ENCODE peak calls at places on chromosomes 11 and 22, in ten cellular contexts. S, K, C, T, W, E, G, Z, X and Y are unnamed samples.

GRCh38 chr22:35627267-35628041 is 10.3 kb upstream of the MB start:
- DNase-seq in X (no peak), T (peak; percentile 70), K (peak; percentile 56), W (peak; percentile 77), Z (peak; percentile 82), E (peak; percentile 96), C (no peak), G (peak; percentile 46), S (peak; percentile 96), Y (peak; percentile 79)

GRCh38 chr11:101390539-101390938 is 193.3 kb downstream of the TRPC6 start:
- DNase-seq in Z (no peak), E (peak; percentile 10), C (no peak), G (no peak), W (no peak), S (peak; percentile 12), T (no peak), K (no peak), X (no peak), Y (no peak)

GRCh38 chr11:128421577-128421976 is 165.8 kb downstream of the ETS1 start:
- DNase-seq in K (no peak), C (no peak), S (peak; percentile 67), Z (no peak), G (no peak), X (no peak), T (no peak), W (no peak), E (peak; percentile 47), Y (no peak)

GRCh38 chr22:22655452-22656108 is 11.2 kb downstream of the GGTLC2 start:
- DNase-seq in S (no peak), G (no peak), W (no peak), C (no peak), X (no peak), T (no peak), K (no peak), E (peak; percentile 13), Z (no peak), Y (no peak)

GRCh38 chr11:12675951-12676711 is 1.9 kb downstream of the TEAD1 start:
- DNase-seq in K (no peak), T (no peak), E (peak; percentile 67), W (no peak), S (peak; percentile 62), Z (no peak), C (no peak), X (no peak), G (no peak), Y (no peak)

GRCh38 chr22:50274311-50274710 is 4.1 kb upstream of the MAPK11 start:
- DNase-seq in W (no peak), X (no peak), C (no peak), T (no peak), K (no peak), Z (peak; percentile 54), G (no peak), S (peak; percentile 73), E (peak; percentile 53), Y (peak; percentile 70)

GRCh38 chr11:93067881-93068390 is 98.5 kb downstream of the MTNR1B start:
- DNase-seq in W (no peak), S (no peak), K (no peak), X (no peak), E (no peak), T (no peak), G (no peak), C (no peak), Z (no peak), Y (no peak)

GRCh38 chr22:45673482-45674175 is 2.0 kb downstream of the ATXN10 start:
- DNase-seq in T (no peak), G (no peak), W (no peak), X (no peak), S (no peak), E (no peak), Z (no peak), K (no peak), C (no peak), Y (no peak)

GRCh38 chr11:64726211-64726641 is 3.2 kb upstream of the NRXN2 start:
- DNase-seq in W (no peak), X (peak; percentile 69), C (no peak), Z (no peak), E (no peak), S (no peak), T (no peak), K (no peak), G (no peak), Y (no peak)

GRCh38 chr11:123180166-123180565 is 14.9 kb downstream of the CLMP start:
- DNase-seq in K (no peak), G (no peak), W (no peak), E (no peak), Z (no peak), C (no peak), T (no peak), X (no peak), S (peak; percentile 55), Y (no peak)

GRCh38 chr11:36432093-36432469 is 78.0 kb downstream of the TRAF6 start:
- DNase-seq in X (no peak), G (no peak), Z (no peak), T (no peak), K (no peak), S (no peak), E (no peak), W (no peak), C (no peak), Y (no peak)
- TF ChIP-seq CTCF in X (no peak), G (no peak), Z (no peak), T (no peak), K (no peak), S (no peak), E (no peak), W (no peak), C (no peak), Y (no peak)

DNA sequence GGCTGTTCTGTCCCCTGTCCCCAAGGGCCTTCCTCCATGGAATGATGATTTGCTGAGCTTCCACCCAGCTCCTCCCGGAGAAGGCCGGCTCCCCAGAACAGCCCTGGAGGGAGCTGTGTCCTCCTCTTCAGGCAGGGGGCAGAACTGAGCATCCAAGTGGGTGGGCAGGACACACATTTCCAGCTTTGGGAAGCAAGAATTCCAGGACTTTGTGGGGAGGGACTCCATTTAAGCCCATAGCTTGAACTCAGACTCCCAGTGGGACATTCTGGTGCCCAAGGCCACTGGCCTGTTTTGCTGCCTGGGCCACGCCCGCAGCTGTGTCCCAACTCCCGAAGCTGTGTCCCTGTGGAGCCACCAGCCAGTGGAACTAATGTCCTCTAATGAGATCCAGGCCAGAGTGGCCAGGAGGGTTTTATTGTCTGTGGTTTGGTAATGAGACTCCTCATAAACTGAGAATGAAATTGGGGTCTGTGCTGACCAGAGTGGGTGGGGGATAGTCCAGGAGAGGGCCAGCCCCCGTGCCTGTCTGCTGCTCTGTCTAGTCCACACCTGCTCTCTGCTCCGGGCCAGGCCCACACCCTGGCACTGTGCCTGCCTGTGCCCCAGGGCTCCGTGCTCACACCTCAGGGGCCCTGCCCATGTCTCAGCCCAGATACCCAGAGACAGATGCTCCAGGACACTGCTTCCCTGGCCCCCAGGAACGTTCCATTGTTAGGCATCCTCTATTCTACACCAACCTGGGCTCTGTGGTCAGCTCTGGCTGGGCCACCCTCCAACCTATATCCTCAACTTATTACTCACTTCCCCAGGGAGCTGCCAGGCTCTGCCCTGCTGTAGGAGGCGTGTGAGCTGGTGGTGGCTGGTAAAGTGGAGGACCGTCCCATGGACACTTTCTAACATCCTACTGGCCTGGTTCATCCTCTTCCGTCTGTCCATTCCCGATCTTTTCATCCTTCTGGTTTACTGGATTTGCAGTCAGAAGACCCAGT is 7.6 kb downstream of the NECTIN1 start:
- DNase-seq in C (no peak), X (no peak), S (peak; percentile 24), E (no peak), G (no peak), W (peak; percentile 76), K (no peak), T (peak; percentile 77), Z (peak; percentile 42), Y (no peak)
- TF ChIP-seq CTCF in C (peak; percentile 58), X (peak; percentile 22), S (peak; percentile 40), E (peak; percentile 50), G (no peak), W (peak; percentile 72), K (no peak), T (peak; percentile 56), Z (peak; percentile 64), Y (peak; percentile 39)

GRCh38 chr11:103619480-103619879 is 417.0 kb upstream of the DDI1 start:
- DNase-seq in X (no peak), Z (no peak), S (no peak), K (no peak), C (no peak), T (no peak), G (no peak), E (no peak), W (no peak), Y (no peak)
- TF ChIP-seq CTCF in X (no peak), Z (no peak), S (peak; percentile 28), K (no peak), C (no peak), T (no peak), G (no peak), E (no peak), W (peak; percentile 45), Y (no peak)

GRCh38 chr22:19434829-19435580 is 2.7 kb downstream of the MRPL40 start:
- DNase-seq in W (no peak), Z (no peak), T (no peak), K (no peak), G (no peak), E (no peak), C (no peak), S (no peak), X (no peak), Y (no peak)

GRCh38 chr22:19431641-19432091 is at the start of gene HIRA:
- DNase-seq in X (peak; percentile 96), C (no peak), S (peak; percentile 80), W (peak; percentile 94), Z (peak; percentile 84), T (peak; percentile 87), G (peak; percentile 76), E (peak; percentile 83), K (no peak), Y (peak; percentile 85)

GRCh38 chr22:19429950-19430889 is 1.3 kb downstream of the HIRA start:
- DNase-seq in C (no peak), G (peak; percentile 67), Z (peak; percentile 31), W (no peak), K (no peak), E (peak; percentile 65), T (no peak), X (no peak), S (peak; percentile 76), Y (peak; percentile 41)

GRCh38 chr22:19430890-19431541 is 517 bp downstream of the HIRA start:
- DNase-seq in S (peak; percentile 26), Z (peak; percentile 29), C (no peak), X (peak; percentile 91), T (peak; percentile 42), K (no peak), W (no peak), E (peak; percentile 35), G (peak; percentile 32), Y (peak; percentile 41)

DNA sequence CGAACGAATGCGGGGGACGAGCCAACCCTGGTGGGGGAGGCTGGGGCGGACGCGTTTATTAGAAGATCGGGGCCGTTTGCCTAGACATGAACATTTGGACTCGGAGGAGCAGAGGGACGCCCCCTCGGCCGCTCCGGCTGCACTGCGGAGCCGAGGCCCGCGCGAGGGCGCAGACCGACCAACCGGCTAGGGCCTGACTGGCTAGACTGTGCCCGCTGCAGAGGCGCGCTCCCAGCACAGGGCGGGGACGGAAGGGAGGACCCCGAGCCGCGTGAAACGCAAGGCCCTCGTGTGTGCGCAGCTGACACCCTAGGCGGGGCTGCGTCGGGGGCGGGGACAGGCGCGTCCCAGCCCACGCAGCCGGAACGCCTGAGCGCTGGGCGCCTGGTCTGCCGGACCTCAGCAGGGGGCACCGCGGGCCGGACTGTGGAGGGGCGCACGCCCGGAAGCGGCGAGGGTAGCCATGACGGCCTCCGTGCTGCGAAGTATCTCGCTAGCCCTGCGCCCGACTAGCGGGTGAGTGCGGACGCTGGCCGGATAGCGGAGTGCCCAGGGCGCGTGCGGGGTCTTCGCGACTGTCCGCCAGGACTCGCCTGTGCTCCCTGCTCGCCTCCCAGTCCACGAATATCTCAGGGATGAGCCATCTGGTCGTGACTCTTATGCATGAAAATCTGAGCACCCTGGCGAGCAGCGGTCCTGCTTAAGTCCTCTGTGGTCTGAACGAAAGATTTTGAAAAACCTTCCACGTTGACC is at the start of gene MRPL40:
- DNase-seq in S (peak; percentile 97), E (peak; percentile 94), Z (peak; percentile 95), X (peak; percentile 99), W (peak; percentile 99), G (peak; percentile 88), K (peak; percentile 57), T (peak; percentile 83), C (peak; percentile 75), Y (peak; percentile 97)
- TF ChIP-seq CTCF in S (no peak), E (no peak), Z (peak; percentile 14), X (no peak), W (peak; percentile 4), G (no peak), K (no peak), T (no peak), C (peak; percentile 11), Y (no peak)